ENCODE peak calls at places on chromosomes 7 and 10, in six cellular contexts. A is IMR-90, S is mesenchymal stem cell, O is H1, V is mesendoderm, M is trophoblast cell. L is an unnamed sample.

GRCh38 chr7:157751351-157751750 is 414.5 kb downstream of the DNAJB6 start:
- DNase-seq in O (no peak), S (no peak), M (no peak), A (no peak), V (no peak), L (no peak)

GRCh38 chr10:60708666-60709065 is 69.6 kb upstream of the CDK1 start:
- DNase-seq in O (no peak), A (no peak), V (no peak), M (no peak), S (no peak), L (no peak)

GRCh38 chr7:110119883-110120581 is 970.9 kb upstream of the LRRN3 start:
- DNase-seq in S (peak; percentile 43), M (no peak), V (peak; percentile 16), O (no peak), A (peak; percentile 18), L (no peak)

GRCh38 chr7:47647213-47647985 is 65.5 kb upstream of the TNS3 start:
- DNase-seq in A (no peak), V (no peak), M (no peak), O (no peak), S (peak; percentile 76), L (no peak)

GRCh38 chr10:129942391-129942790 is 21.7 kb downstream of the EBF3 start:
- DNase-seq in O (no peak), A (no peak), S (no peak), M (no peak), V (no peak), L (no peak)

GRCh38 chr7:138186951-138187351 is 110.7 kb downstream of the AKR1D1 start:
- DNase-seq in O (no peak), M (peak; percentile 75), A (peak; percentile 4), V (no peak), S (peak; percentile 74), L (peak; percentile 71)

GRCh38 chr10:96688789-96689188 is 31.5 kb downstream of the PIK3AP1 start:
- DNase-seq in O (no peak), S (no peak), M (no peak), V (no peak), A (no peak), L (no peak)

GRCh38 chr10:132413226-132414205 is 16.5 kb downstream of the PWWP2B start:
- DNase-seq in S (no peak), V (no peak), O (no peak), A (no peak), M (no peak), L (no peak)

GRCh38 chr10:72086466-72087391 is 1.6 kb downstream of the SPOCK2 start:
- DNase-seq in O (peak; percentile 69), M (no peak), S (no peak), V (peak; percentile 60), A (peak; percentile 19), L (peak; percentile 24)

GRCh38 chr7:102874166-102874829 is 38.5 kb upstream of the LRRC17 start:
- DNase-seq in M (no peak), O (no peak), S (peak; percentile 95), V (no peak), A (peak; percentile 94), L (no peak)

GRCh38 chr10:26216949-26217395 is 398 bp downstream of the GAD2 start:
- DNase-seq in M (no peak), S (no peak), O (no peak), V (peak; percentile 8), A (no peak), L (no peak)

GRCh38 chr7:46032936-46033335 is 111.9 kb upstream of the IGFBP3 start:
- DNase-seq in S (peak; percentile 26), V (no peak), O (no peak), A (peak; percentile 39), M (peak; percentile 95), L (no peak)

GRCh38 chr10:120414946-120415345 is 42.1 kb upstream of the PLPP4 start:
- DNase-seq in V (no peak), O (no peak), S (no peak), A (no peak), M (peak; percentile 11), L (no peak)

GRCh38 chr7:24730018-24730369 is 27.3 kb downstream of the GSDME start:
- DNase-seq in O (no peak), A (no peak), M (no peak), V (no peak), S (no peak), L (no peak)

GRCh38 chr7:46784746-46785145 is 797.2 kb downstream of the TNS3 start:
- DNase-seq in O (no peak), V (peak; percentile 6), M (no peak), S (peak; percentile 37), A (peak; percentile 73), L (no peak)

GRCh38 chr10:921471-922414 is 9.8 kb downstream of the LARP4B start:
- DNase-seq in A (peak; percentile 72), O (no peak), S (peak; percentile 78), V (no peak), M (peak; percentile 19), L (no peak)

GRCh38 chr10:4803822-4804221 is 22.2 kb upstream of the AKR1E2 start:
- DNase-seq in A (no peak), O (no peak), V (no peak), S (no peak), M (no peak), L (no peak)

GRCh38 chr10:64558094-64558870 is 1037.1 kb downstream of the REEP3 start:
- DNase-seq in S (no peak), M (no peak), A (no peak), V (no peak), O (no peak), L (peak; percentile 5)

GRCh38 chr10:51422311-51423120 is 276.9 kb downstream of the CSTF2T start:
- DNase-seq in O (peak; percentile 67), M (peak; percentile 68), A (peak; percentile 76), S (peak; percentile 66), V (peak; percentile 63), L (no peak)

GRCh38 chr7:129544700-129545099 is 42.4 kb downstream of the SMKR1 start:
- DNase-seq in O (no peak), A (no peak), M (no peak), S (no peak), V (no peak), L (no peak)

GRCh38 chr7:125530553-125530952 is 600.9 kb upstream of the POT1 start:
- DNase-seq in A (no peak), S (no peak), M (no peak), O (no peak), V (no peak), L (no peak)

GRCh38 chr7:55439627-55440026 is 74.5 kb downstream of the LANCL2 start:
- DNase-seq in O (no peak), M (no peak), A (peak; percentile 36), S (no peak), V (peak; percentile 49), L (no peak)

GRCh38 chr10:57320416-57320815 is 947.3 kb downstream of the IPMK start:
- DNase-seq in A (no peak), V (peak; percentile 53), O (no peak), M (no peak), S (no peak), L (no peak)

GRCh38 chr7:29989257-29989995 is at the start of gene SCRN1:
- DNase-seq in A (peak; percentile 13), V (peak; percentile 63), M (peak; percentile 43), O (peak; percentile 70), S (peak; percentile 50), L (peak; percentile 42)

GRCh38 chr7:29987821-29988317 is 1.7 kb downstream of the SCRN1 start:
- DNase-seq in V (peak; percentile 91), M (peak; percentile 70), S (peak; percentile 93), O (no peak), A (peak; percentile 88), L (peak; percentile 31)

GRCh38 chr7:29988391-29989256 is 977 bp downstream of the SCRN1 start:
- DNase-seq in O (peak; percentile 61), A (peak; percentile 73), S (peak; percentile 91), V (peak; percentile 89), M (peak; percentile 31), L (peak; percentile 26)

GRCh38 chr7:29990931-29991330 is 1.3 kb upstream of the SCRN1 start:
- DNase-seq in A (no peak), V (no peak), O (no peak), M (no peak), S (no peak), L (no peak)

DNA sequence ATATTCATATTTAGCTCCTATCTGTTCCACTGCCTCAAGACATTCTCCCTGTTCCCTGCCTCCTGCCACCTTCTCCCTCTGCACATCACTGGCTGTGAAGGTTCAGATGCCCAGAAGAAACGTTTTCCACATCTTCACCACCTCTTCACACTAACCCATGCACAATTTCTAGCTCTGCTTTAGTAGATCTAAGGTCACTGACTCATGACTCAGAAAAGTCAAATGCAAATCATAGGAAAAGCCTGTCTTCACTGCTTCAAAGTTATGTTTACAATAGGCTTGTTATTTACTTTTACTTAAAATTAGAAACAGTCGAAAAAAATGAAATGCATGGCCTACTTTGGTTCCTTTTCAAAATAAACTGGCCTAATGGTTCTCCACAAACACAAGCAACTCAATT is 2.5 kb downstream of the SCRN1 start:
- DNase-seq in V (no peak), O (no peak), A (peak; percentile 65), S (peak; percentile 66), M (no peak), L (no peak)
- H3K4me3 ChIP-seq in V (no peak overlapping the region), O (no peak overlapping the region), A (no peak overlapping the region), S (no peak overlapping the region), M (no peak overlapping the region), L (no peak overlapping the region)

DNA sequence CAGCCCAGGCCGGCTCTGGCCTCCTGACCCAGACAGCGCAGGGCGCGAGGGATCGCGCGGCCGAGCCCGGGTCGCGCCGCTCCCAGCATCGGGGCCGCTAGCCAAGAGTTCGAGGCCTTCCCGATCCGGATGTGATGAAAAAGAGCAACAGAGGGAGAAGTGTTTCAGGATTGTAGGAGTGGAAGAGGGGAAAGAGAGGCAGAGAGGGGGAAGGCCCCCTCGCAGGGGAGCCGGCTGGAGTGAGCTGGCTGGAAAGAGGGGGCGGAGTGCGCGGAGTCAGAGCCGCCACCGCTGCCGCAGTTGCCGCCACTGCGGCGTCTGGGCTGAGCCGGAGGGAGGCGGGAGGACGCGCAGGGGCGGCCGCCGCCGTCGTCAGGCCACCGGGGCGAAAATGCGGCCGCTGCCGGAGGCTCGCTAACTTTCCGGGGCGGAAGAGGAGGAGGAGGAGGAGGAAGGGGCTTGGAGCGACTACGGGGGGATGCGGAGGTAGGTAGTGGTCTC is 307 bp downstream of the MDFIC start:
- DNase-seq in V (peak; percentile 84), A (peak; percentile 64), S (peak; percentile 72), O (peak; percentile 78), M (peak; percentile 51), L (peak; percentile 43)
- H2BK5ac ChIP-seq in V (peak overlapping the region; percentile 13), A (peak overlapping the region; percentile 68), S (peak overlapping the region; percentile 70), O (no peak overlapping the region), M (peak overlapping the region; percentile 74), L (no peak overlapping the region)

GRCh38 chr10:93604145-93604544 is 3.1 kb upstream of the RBP4 start:
- DNase-seq in V (no peak), S (no peak), O (no peak), M (no peak), A (no peak), L (no peak)
- H3K4me1 ChIP-seq in V (peaks cover 2% of the 10 kb centered on the region), S (peaks cover 15% of the 10 kb centered on the region), O (peaks cover 4% of the 10 kb centered on the region), M (peaks cover 5% of the 10 kb centered on the region), A (peaks cover 1% of the 10 kb centered on the region), L (no peaks in the 10 kb centered on the region)

DNA sequence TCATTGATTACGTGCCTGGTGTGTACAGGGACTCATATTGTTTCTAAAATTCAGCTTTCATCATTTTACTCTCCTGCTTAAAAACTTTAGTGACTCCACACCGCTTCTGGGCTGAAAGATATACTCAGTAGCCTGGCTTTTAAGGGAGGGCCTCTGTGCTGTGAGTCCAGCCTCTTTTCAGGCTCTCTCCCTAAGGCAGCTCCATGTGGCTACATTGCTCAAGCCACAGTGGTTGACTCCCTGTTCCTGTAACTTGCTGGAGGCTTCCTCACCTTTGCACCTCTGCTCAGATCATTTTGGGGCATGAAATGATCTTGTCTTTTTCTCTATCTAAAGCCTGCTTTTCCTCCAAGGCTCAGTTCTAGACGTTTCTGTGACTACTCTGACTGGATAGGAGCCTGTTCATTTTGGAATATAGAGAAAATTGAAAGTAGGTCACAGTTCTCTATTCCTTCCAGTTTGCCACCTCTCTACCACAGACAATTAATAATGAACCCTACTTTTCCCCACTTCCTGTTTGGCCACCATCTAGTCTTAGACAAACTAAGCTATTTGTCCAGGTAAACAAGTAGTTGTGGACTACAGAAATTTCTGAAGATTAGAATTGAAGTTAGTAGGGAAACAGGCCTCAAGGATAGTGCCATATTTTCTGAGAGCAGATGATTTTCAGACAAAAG is 86.8 kb downstream of the AUTS2 start:
- DNase-seq in V (peak; percentile 19), O (no peak), A (no peak), M (no peak), S (no peak), L (no peak)
- H3K4me3 ChIP-seq in V (no peak overlapping the region), O (no peak overlapping the region), A (no peak overlapping the region), M (no peak overlapping the region), S (no peak overlapping the region), L (no peak overlapping the region)